ENCODE peak calls at places on chromosomes 3 and 15, in six cellular contexts. U is stimulated activated CD4-positive, alpha-beta T cell treated with anti-CD3 and anti-CD28 coated beads, Interleukin-15, amount 100 ng/mL, for 1 hour; A is HCT116; Y is B cell; S is activated T-helper 9 cell treated with anti-CD3 and anti-CD28 coated beads, Interleukin-2, amount 50 U/mL, for 16 hours; R is amniotic stem cell. Q is an unnamed sample.

GRCh38 chr3:105527949-105528348 is 161.2 kb downstream of the ALCAM start:
- DNase-seq in Y (no peak), A (peak), R (no peak), S (no peak), U (no peak), Q (no peak)

GRCh38 chr15:49471733-49472132 is 48.7 kb downstream of the FGF7 start:
- DNase-seq in R (no peak), A (no peak), Y (no peak), U (no peak), S (no peak), Q (peak)

GRCh38 chr3:128787256-128788253 is 61.6 kb downstream of the RAB7A start:
- DNase-seq in A (peak), S (no peak), R (no peak), U (no peak), Y (peak), Q (peak)

GRCh38 chr15:40040293-40040635 is 1.3 kb upstream of the SRP14 start:
- DNase-seq in A (no peak), U (no peak), Y (no peak), S (no peak), R (no peak), Q (no peak)

GRCh38 chr3:101950510-101950909 is 101.2 kb downstream of the NFKBIZ start:
- DNase-seq in A (no peak), U (no peak), Y (no peak), R (no peak), S (no peak), Q (no peak)

GRCh38 chr15:55795031-55795430 is 52.1 kb upstream of the PRTG start:
- DNase-seq in R (no peak), U (no peak), S (no peak), A (no peak), Y (no peak), Q (no peak)

GRCh38 chr3:112847692-112848091 is 1.0 kb upstream of the CD200R1L start:
- DNase-seq in A (no peak), S (no peak), R (no peak), Y (no peak), U (no peak), Q (no peak)

GRCh38 chr3:128585974-128586373 is 64.6 kb downstream of the RPN1 start:
- DNase-seq in Y (no peak), U (no peak), S (no peak), A (no peak), R (no peak), Q (no peak)